ENCODE peak calls at places on chromosomes 16 and 17, in six cellular contexts. T is stomach, D is A549, B is breast epithelium, J is heart left ventricle, K is ovary. Q is an unnamed sample.

GRCh38 chr17:34146440-34147043 is 108.5 kb upstream of the CCL2 start:
- DNase-seq in T (peak; percentile 74), D (peak; percentile 44), B (peak; percentile 37), J (peak; percentile 57), K (no peak), Q (peak; percentile 73)

GRCh38 chr16:919658-920631 is 50.8 kb downstream of the LMF1 start:
- DNase-seq in T (no peak), D (no peak), B (no peak), J (peak; percentile 40), K (no peak), Q (no peak)

GRCh38 chr16:86428729-86429472 is 81.4 kb upstream of the FOXF1 start:
- DNase-seq in T (no peak), D (no peak), B (no peak), J (no peak), K (no peak), Q (no peak)

GRCh38 chr16:66376577-66377326 is 10.3 kb downstream of the CDH5 start:
- DNase-seq in T (no peak), D (no peak), B (no peak), J (no peak), K (no peak), Q (no peak)

GRCh38 chr17:34068506-34069035 is 186.5 kb upstream of the CCL2 start:
- DNase-seq in T (no peak), D (no peak), B (peak; percentile 61), J (no peak), K (no peak), Q (no peak)

GRCh38 chr16:67967183-67967955 is 1.1 kb downstream of the SLC12A4 start:
- DNase-seq in T (no peak), D (no peak), B (no peak), J (no peak), K (no peak), Q (no peak)

GRCh38 chr17:76791053-76791980 is 53.4 kb downstream of the MFSD11 start:
- DNase-seq in T (peak; percentile 27), D (peak; percentile 41), B (no peak), J (no peak), K (peak; percentile 16), Q (peak; percentile 63)

GRCh38 chr16:83727018-83727417 is 80.8 kb upstream of the HSBP1 start:
- DNase-seq in T (no peak), D (no peak), B (no peak), J (no peak), K (no peak), Q (no peak)

GRCh38 chr17:68141050-68141449 is 105.5 kb downstream of the KPNA2 start:
- DNase-seq in T (no peak), D (no peak), B (no peak), J (no peak), K (no peak), Q (no peak)

GRCh38 chr16:54952195-54952594 is 21.5 kb downstream of the IRX5 start:
- DNase-seq in T (no peak), D (no peak), B (no peak), J (no peak), K (no peak), Q (no peak)

GRCh38 chr16:28200661-28201060 is 11.1 kb downstream of the XPO6 start:
- DNase-seq in T (no peak), D (no peak), B (no peak), J (no peak), K (no peak), Q (no peak)

GRCh38 chr16:31273187-31273586 is 13.4 kb downstream of the ITGAM start:
- DNase-seq in T (no peak), D (no peak), B (no peak), J (no peak), K (no peak), Q (no peak)

DNA sequence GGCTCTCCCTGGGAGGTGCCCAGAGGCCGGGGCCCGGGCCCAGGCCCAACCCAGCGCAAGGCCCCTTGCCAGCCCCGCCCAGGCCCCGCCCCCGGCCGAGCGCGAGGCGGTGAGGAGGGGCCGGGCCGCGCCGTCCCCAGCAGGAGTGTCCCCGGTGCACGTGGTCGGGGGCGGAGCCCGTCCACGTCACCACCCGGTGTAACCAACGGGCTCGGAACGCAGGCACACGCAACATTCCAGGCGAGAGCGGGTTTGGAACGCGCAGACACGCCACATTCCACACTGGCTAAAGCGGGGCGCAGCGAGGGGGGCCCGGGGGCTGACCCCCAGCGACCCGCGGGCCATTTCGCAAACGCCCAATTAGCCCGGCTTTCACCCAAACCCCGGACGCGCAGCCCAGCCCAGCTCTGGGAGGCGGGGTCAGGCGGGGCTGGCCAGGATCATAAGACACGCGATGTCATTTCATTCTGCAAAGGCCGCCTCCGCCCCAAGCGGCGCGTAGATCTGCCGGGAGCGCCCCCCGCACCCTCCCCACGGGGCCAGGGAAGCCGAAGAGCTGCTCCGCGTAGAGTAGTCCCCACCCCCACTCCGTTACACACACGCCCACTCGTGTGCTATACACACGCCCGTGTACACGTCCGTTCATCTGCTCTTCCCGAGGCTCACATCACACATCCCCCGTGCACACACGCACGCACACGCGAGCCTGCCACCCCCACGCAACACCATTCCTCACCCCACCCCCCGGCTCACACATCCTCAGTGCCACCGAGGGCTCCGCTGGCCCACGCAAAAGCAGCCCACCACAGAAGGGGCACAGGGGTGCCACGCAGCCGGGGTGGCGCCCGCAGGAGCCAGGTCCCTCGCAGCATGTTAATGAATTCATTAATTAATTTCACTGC is 1.0 kb downstream of the MNT start:
- DNase-seq in T (peak; percentile 97), D (peak; percentile 96), B (peak; percentile 97), J (peak; percentile 96), K (peak; percentile 96), Q (peak; percentile 98)
- TF ChIP-seq POLR2A in T (peak; percentile 90), D (peak; percentile 48), B (peak; percentile 88), J (peak; percentile 78), K (peak; percentile 93), Q (peak; percentile 98)

GRCh38 chr16:22204091-22204655 is 1.9 kb upstream of the EEF2K start:
- DNase-seq in T (no peak), D (no peak), B (no peak), J (no peak), K (no peak), Q (no peak)

GRCh38 chr16:22207715-22208360 is 1.8 kb downstream of the EEF2K start:
- DNase-seq in T (no peak), D (no peak), B (no peak), J (no peak), K (no peak), Q (no peak)

GRCh38 chr16:22206847-22207714 is 1.0 kb downstream of the EEF2K start:
- DNase-seq in T (peak; percentile 88), D (peak; percentile 33), B (peak; percentile 68), J (peak; percentile 91), K (peak; percentile 67), Q (peak; percentile 82)

GRCh38 chr16:22206013-22206846 is at the start of gene EEF2K:
- DNase-seq in T (peak; percentile 95), D (peak; percentile 98), B (peak; percentile 88), J (peak; percentile 94), K (peak; percentile 95), Q (peak; percentile 95)

DNA sequence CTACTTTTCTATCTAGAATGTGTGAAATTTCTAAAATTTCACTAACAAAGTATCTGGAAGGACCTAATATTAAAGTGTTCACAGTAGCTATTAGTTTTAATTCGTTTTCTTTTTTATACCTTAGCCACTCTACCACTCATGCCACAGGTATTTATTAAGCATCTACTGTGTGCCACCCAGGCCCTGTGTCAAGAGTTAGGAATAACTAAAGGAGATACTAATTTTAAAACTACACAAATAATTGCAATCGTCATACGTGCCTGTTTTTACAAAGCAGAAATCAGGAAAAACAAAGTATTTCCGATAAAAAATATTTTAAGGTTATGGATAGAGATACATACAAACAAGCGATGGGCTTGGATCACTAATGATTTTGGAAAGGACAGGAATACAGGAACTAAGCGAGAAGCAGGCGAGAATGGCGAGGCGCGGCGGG is 483 bp upstream of the EEF2K start:
- DNase-seq in T (no peak), D (no peak), B (no peak), J (no peak), K (no peak), Q (no peak)
- TF ChIP-seq POLR2A in T (no peak), D (no peak), B (no peak), J (no peak), K (no peak), Q (no peak)

GRCh38 chr16:23131036-23131435 is 18.2 kb downstream of the USP31 start:
- DNase-seq in T (no peak), D (no peak), B (no peak), J (no peak), K (no peak), Q (no peak)

GRCh38 chr16:23131436-23131835 is 17.8 kb downstream of the USP31 start:
- DNase-seq in T (no peak), D (no peak), B (no peak), J (no peak), K (no peak), Q (no peak)

GRCh38 chr16:23132921-23133532 is 16.2 kb downstream of the USP31 start:
- DNase-seq in T (no peak), D (no peak), B (no peak), J (peak; percentile 77), K (no peak), Q (peak; percentile 14)

GRCh38 chr16:23134274-23134673 is 15.0 kb downstream of the USP31 start:
- DNase-seq in T (no peak), D (no peak), B (no peak), J (peak; percentile 73), K (peak; percentile 38), Q (peak; percentile 31)

GRCh38 chr16:23131841-23132576 is 17.2 kb downstream of the USP31 start:
- DNase-seq in T (no peak), D (no peak), B (no peak), J (no peak), K (no peak), Q (no peak)
- TF ChIP-seq POLR2A in T (no peak), D (no peak), B (no peak), J (no peak), K (no peak), Q (no peak)

GRCh38 chr16:3283525-3284447 is 495 bp downstream of the ZNF263 start:
- DNase-seq in T (no peak), D (no peak), B (no peak), J (peak; percentile 33), K (peak; percentile 34), Q (no peak)
- TF ChIP-seq POLR2A in T (no peak), D (no peak), B (no peak), J (no peak), K (no peak), Q (no peak)

DNA sequence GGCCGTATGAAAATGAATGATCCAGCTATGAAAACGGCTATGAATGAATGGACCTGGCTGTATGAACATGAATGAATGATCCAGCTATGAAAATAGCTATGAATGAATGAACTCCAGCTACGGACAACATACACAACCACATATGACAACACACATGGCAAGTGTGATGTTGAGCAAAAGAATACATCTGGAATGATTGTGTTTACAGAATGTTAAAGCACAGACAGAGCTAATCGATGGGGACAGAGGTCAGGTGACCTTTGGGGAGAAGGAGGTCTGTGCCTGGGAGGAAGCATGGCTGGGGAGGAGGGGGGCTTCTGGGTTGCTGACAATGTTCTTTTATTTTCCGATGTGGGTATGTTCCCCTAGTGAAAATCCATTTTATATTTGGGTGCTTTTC is 174.0 kb upstream of the WSCD1 start:
- DNase-seq in T (no peak), D (no peak), B (no peak), J (no peak), K (no peak), Q (no peak)
- TF ChIP-seq POLR2A in T (no peak), D (no peak), B (no peak), J (no peak), K (no peak), Q (no peak)

DNA sequence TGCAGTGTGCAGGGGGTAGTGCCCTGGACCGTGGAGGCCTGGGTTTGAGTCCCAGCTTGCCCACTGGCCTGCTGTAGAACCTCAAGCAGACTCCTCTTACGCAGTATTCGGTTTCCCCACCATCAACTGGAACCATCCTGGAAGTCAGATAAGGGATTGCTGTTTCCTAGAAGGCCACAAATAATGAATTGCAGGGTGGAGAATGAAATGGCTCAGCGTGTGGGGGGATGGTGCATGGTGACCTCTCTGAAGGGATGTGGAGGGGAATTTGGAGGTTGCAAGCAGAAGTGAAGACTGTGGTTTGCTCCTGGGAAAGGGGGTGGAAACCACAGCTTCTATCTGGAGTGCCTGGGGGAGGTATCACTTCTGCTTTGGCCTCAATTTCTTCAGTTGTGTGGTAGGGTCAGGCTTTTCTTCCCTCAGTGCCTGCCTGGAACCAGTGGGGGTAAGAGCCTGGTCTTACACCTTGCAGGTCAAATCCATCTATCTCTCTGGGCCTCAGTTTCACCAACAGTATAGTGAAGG is 1.7 kb downstream of the ADGRG5 start:
- DNase-seq in T (no peak), D (no peak), B (peak; percentile 16), J (no peak), K (no peak), Q (peak; percentile 57)
- TF ChIP-seq POLR2A in T (no peak), D (no peak), B (no peak), J (no peak), K (no peak), Q (no peak)